ENCODE peak calls at places on chromosomes 16 and 17, in eight cellular contexts. M, A, C, Q, B, I, K and S are unnamed samples.

GRCh38 chr17:63477471-63478440 is 895 bp downstream of the ACE start:
- DNase-seq in Q (no peak), K (no peak), M (no peak), B (no peak), A (no peak), I (no peak), C (peak; percentile 37), S (no peak)

GRCh38 chr16:893360-893759 is 77.4 kb downstream of the LMF1 start:
- DNase-seq in C (no peak), M (no peak), I (no peak), Q (no peak), B (no peak), K (no peak), A (no peak), S (no peak)

GRCh38 chr17:14303343-14304221 is 2.7 kb downstream of the HS3ST3B1 start:
- DNase-seq in A (peak; percentile 62), M (no peak), B (no peak), K (no peak), I (no peak), Q (no peak), C (peak; percentile 51), S (no peak)

GRCh38 chr17:54948380-54948779 is 20.1 kb downstream of the COX11 start:
- DNase-seq in C (peak; percentile 91), I (no peak), K (no peak), B (peak; percentile 73), A (no peak), M (peak; percentile 95), Q (peak; percentile 99), S (peak; percentile 7)

GRCh38 chr17:72445055-72445991 is 324.5 kb downstream of the SOX9 start:
- DNase-seq in K (no peak), M (no peak), A (no peak), C (no peak), B (no peak), I (no peak), Q (no peak), S (no peak)

GRCh38 chr17:34998205-34998604 is 17.9 kb downstream of the LIG3 start:
- DNase-seq in K (peak; percentile 56), A (peak; percentile 77), Q (peak; percentile 60), C (peak; percentile 86), M (no peak), I (peak; percentile 60), B (peak; percentile 79), S (peak; percentile 85)

GRCh38 chr16:4017807-4018206 is 98.4 kb downstream of the ADCY9 start:
- DNase-seq in K (no peak), M (no peak), C (no peak), Q (no peak), A (no peak), B (no peak), I (no peak), S (no peak)

GRCh38 chr16:70395345-70395901 is 43.5 kb downstream of the ST3GAL2 start:
- DNase-seq in C (peak; percentile 59), B (peak; percentile 50), M (no peak), Q (peak; percentile 23), I (peak; percentile 70), A (peak; percentile 87), K (peak; percentile 57), S (peak; percentile 82)

GRCh38 chr17:50918933-50919296 is 52.8 kb upstream of the TOB1 start:
- DNase-seq in Q (peak; percentile 28), K (peak; percentile 20), B (no peak), A (no peak), M (no peak), I (no peak), C (no peak), S (no peak)

GRCh38 chr16:19595043-19595767 is 39.7 kb downstream of the VPS35L start:
- DNase-seq in Q (peak; percentile 96), C (peak; percentile 79), M (peak; percentile 92), B (peak; percentile 91), I (peak; percentile 87), A (no peak), K (peak; percentile 26), S (no peak)

GRCh38 chr16:49855280-49855821 is 561 bp downstream of the ZNF423 start:
- DNase-seq in B (peak; percentile 82), A (peak; percentile 96), M (no peak), K (peak; percentile 91), C (peak; percentile 89), Q (peak; percentile 78), I (peak; percentile 82), S (peak; percentile 87)

GRCh38 chr16:89049484-89050118 is 44.1 kb upstream of the ACSF3 start:
- DNase-seq in I (no peak), B (no peak), M (no peak), A (no peak), Q (no peak), K (no peak), C (peak; percentile 29), S (no peak)

DNA sequence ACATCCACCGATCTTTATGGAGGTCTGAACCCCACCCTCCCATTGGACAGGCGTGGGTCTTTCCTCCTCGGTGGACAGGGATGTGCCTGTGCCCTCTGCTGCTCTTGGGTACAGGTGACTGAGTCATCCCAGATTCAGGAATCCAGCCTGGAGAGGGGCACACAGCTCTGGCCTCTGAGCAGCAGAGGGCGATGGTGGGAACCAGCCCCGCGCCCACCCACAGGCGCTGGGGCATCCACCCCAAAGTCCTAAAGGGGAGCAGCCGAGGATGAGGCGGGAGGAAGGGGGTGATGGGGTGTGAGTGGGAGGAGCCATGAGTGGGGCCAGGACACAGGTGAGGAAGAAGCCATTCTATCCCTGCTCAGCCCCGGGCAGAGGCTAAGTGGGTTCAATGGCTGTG is 35.0 kb downstream of the ENGASE start:
- DNase-seq in B (no peak), C (no peak), K (no peak), M (no peak), Q (no peak), A (peak; percentile 69), I (no peak), S (no peak)
- TF ChIP-seq CTCF in B (no peak), C (no peak), K (no peak), M (peak; percentile 23), Q (no peak), A (peak; percentile 62), I (no peak), S (peak; percentile 4)

DNA sequence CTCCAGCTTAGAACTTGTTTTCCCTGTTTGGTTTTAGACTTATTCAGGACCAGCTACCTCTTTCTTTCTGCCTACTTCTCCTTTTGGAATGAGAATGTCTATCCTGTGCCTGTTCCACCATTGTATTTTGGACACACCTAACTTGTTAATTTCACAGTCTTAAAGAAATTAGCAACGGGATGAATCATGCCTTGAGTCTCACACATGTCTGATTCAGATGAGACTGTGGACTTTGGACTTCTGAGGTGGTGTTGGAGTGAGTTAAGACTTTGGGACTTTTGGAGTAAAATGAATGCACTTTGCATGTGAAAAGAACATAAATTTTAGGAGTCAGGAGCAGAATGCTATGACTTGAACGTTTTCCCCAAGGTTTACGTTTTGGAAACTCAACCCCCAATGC is 581.4 kb downstream of the CDH11 start:
- DNase-seq in Q (no peak), B (no peak), I (no peak), M (no peak), K (no peak), C (no peak), A (no peak), S (no peak)
- H3K4me3 ChIP-seq in Q (no peak overlapping the region), B (no peak overlapping the region), I (no peak overlapping the region), M (no peak overlapping the region), K (no peak overlapping the region), C (no peak overlapping the region), A (no peak overlapping the region), S (no peak overlapping the region)

GRCh38 chr17:45895969-45896793 is 1.8 kb downstream of the MAPT start:
- DNase-seq in M (no peak), Q (no peak), A (peak; percentile 48), B (no peak), K (no peak), I (no peak), C (no peak), S (no peak)

GRCh38 chr17:45895304-45895968 is 1.1 kb downstream of the MAPT start:
- DNase-seq in C (peak; percentile 46), K (no peak), I (no peak), M (no peak), B (no peak), Q (peak; percentile 17), A (peak; percentile 73), S (no peak)

GRCh38 chr17:45893725-45894021 is 681 bp upstream of the MAPT start:
- DNase-seq in M (no peak), Q (no peak), A (no peak), I (no peak), K (no peak), C (no peak), B (no peak), S (no peak)

GRCh38 chr17:45896803-45897693 is 2.7 kb downstream of the MAPT start:
- DNase-seq in A (peak; percentile 59), B (no peak), C (peak; percentile 10), Q (no peak), I (no peak), K (no peak), M (no peak), S (no peak)

DNA sequence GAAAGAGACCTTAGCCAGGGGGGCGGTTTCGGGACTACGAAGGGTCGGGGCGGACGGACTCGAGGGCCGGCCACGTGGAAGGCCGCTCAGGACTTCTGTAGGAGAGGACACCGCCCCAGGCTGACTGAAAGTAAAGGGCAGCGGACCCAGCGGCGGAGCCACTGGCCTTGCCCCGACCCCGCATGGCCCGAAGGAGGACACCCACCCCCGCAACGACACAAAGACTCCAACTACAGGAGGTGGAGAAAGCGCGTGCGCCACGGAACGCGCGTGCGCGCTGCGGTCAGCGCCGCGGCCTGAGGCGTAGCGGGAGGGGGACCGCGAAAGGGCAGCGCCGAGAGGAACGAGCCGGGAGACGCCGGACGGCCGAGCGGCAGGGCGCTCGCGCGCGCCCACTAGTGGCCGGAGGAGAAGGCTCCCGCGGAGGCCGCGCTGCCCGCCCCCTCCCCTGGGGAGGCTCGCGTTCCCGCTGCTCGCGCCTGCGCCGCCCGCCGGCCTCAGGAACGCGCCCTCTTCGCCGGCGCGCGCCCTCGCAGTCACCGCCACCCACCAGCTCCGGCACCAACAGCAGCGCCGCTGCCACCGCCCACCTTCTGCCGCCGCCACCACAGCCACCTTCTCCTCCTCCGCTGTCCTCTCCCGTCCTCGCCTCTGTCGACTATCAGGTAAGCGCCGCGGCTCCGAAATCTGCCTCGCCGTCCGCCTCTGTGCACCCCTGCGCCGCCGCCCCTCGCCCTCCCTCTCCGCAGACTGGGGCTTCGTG is at the start of gene MAPT:
- DNase-seq in K (peak; percentile 91), A (peak; percentile 96), I (peak; percentile 89), M (peak; percentile 34), Q (peak; percentile 87), B (peak; percentile 94), C (peak; percentile 97), S (peak; percentile 86)
- TF ChIP-seq CTCF in K (peak; percentile 77), A (peak; percentile 85), I (peak; percentile 28), M (peak; percentile 34), Q (peak; percentile 56), B (peak; percentile 42), C (peak; percentile 60), S (peak; percentile 91)

GRCh38 chr17:56680676-56681075 is 87.2 kb downstream of the NOG start:
- DNase-seq in B (no peak), A (no peak), Q (peak; percentile 42), C (no peak), I (no peak), M (no peak), K (no peak), S (no peak)

GRCh38 chr17:56679767-56680422 is 86.4 kb downstream of the NOG start:
- DNase-seq in C (no peak), B (no peak), M (no peak), K (no peak), Q (peak; percentile 56), I (no peak), A (no peak), S (no peak)

GRCh38 chr17:56676807-56677206 is 83.3 kb downstream of the NOG start:
- DNase-seq in C (no peak), K (no peak), A (no peak), B (no peak), I (no peak), M (no peak), Q (no peak), S (no peak)

GRCh38 chr17:56679148-56679766 is 85.8 kb downstream of the NOG start:
- DNase-seq in C (peak; percentile 69), Q (peak; percentile 42), M (no peak), K (no peak), I (no peak), A (peak; percentile 69), B (peak; percentile 41), S (no peak)

GRCh38 chr17:56678249-56679144 is 85.0 kb downstream of the NOG start:
- DNase-seq in A (peak; percentile 57), I (no peak), K (no peak), C (peak; percentile 19), M (no peak), Q (no peak), B (no peak), S (no peak)
- H3K4me3 ChIP-seq in A (peak overlapping the region; percentile 60), I (no peak overlapping the region), K (peak overlapping the region; percentile 23), C (peak overlapping the region; percentile 25), M (peak overlapping the region; percentile 0), Q (peak overlapping the region; percentile 28), B (no peak overlapping the region), S (no peak overlapping the region)